ENCODE peak calls at places on chromosome X, in six cellular contexts. Y is suprapubic skin, G is prostate gland, S is spleen, X is HCT116, I is K562. L is an unnamed sample.

GRCh38 chrX:20461576-20461975 is 194.9 kb upstream of the RPS6KA3 start:
- DNase-seq in S (no peak), X (no peak), I (no peak), G (no peak), Y (no peak), L (no peak)

GRCh38 chrX:107429090-107429489 is 20.4 kb upstream of the FRMPD3 start:
- DNase-seq in S (no peak), X (no peak), Y (no peak), G (no peak), I (no peak), L (peak; percentile 34)

GRCh38 chrX:150362599-150363481 is at the start of gene MAMLD1:
- DNase-seq in Y (peak; percentile 85), G (peak; percentile 57), S (peak; percentile 89), I (peak; percentile 20), X (peak; percentile 51), L (peak; percentile 67)

GRCh38 chrX:112636951-112637541 is 42.7 kb downstream of the LHFPL1 start:
- DNase-seq in S (no peak), Y (no peak), I (no peak), X (no peak), G (no peak), L (no peak)

GRCh38 chrX:9943420-9943819 is 23.7 kb upstream of the CLDN34 start:
- DNase-seq in Y (no peak), G (no peak), X (no peak), I (no peak), S (no peak), L (no peak)

GRCh38 chrX:38806875-38807601 is 5.8 kb downstream of the MID1IP1 start:
- DNase-seq in X (no peak), S (no peak), G (no peak), Y (no peak), I (no peak), L (no peak)

GRCh38 chrX:149392896-149393295 is 112.2 kb downstream of the IDS start:
- DNase-seq in G (no peak), Y (no peak), I (no peak), X (no peak), S (no peak), L (no peak)

GRCh38 chrX:110444996-110445395 is 86.3 kb downstream of the RTL9 start:
- DNase-seq in I (no peak), G (no peak), Y (no peak), S (no peak), X (no peak), L (no peak)

GRCh38 chrX:14941301-14941700 is 68.1 kb downstream of the MOSPD2 start:
- DNase-seq in X (no peak), S (no peak), I (no peak), Y (no peak), G (no peak), L (no peak)

GRCh38 chrX:137916090-137916746 is 350.3 kb downstream of the ZIC3 start:
- DNase-seq in Y (no peak), G (no peak), S (no peak), X (no peak), I (peak; percentile 30), L (no peak)

GRCh38 chrX:110139172-110139571 is 136.3 kb downstream of the TMEM164 start:
- DNase-seq in Y (no peak), X (no peak), G (no peak), I (no peak), S (no peak), L (no peak)

GRCh38 chrX:10755477-10756334 is 135.3 kb upstream of the MID1 start:
- DNase-seq in G (peak; percentile 5), X (no peak), S (no peak), I (no peak), Y (no peak), L (no peak)

GRCh38 chrX:16547644-16548043 is 102.3 kb upstream of the S100G start:
- DNase-seq in G (no peak), X (no peak), I (no peak), S (no peak), Y (no peak), L (no peak)

GRCh38 chrX:105120460-105120859 is 100.0 kb downstream of the TEX13A start:
- DNase-seq in X (no peak), Y (no peak), S (no peak), I (no peak), G (no peak), L (no peak)

GRCh38 chrX:42535233-42535632 is 242.7 kb downstream of the PPP1R2C start:
- DNase-seq in I (no peak), X (no peak), S (no peak), G (no peak), Y (no peak), L (no peak)

GRCh38 chrX:100720301-100720700 is 11.6 kb downstream of the SYTL4 start:
- DNase-seq in S (no peak), X (no peak), Y (no peak), G (no peak), I (no peak), L (no peak)

GRCh38 chrX:100946521-100946920 is 17.8 kb upstream of the XKRX start:
- DNase-seq in Y (no peak), X (no peak), S (no peak), G (no peak), I (no peak), L (no peak)

DNA sequence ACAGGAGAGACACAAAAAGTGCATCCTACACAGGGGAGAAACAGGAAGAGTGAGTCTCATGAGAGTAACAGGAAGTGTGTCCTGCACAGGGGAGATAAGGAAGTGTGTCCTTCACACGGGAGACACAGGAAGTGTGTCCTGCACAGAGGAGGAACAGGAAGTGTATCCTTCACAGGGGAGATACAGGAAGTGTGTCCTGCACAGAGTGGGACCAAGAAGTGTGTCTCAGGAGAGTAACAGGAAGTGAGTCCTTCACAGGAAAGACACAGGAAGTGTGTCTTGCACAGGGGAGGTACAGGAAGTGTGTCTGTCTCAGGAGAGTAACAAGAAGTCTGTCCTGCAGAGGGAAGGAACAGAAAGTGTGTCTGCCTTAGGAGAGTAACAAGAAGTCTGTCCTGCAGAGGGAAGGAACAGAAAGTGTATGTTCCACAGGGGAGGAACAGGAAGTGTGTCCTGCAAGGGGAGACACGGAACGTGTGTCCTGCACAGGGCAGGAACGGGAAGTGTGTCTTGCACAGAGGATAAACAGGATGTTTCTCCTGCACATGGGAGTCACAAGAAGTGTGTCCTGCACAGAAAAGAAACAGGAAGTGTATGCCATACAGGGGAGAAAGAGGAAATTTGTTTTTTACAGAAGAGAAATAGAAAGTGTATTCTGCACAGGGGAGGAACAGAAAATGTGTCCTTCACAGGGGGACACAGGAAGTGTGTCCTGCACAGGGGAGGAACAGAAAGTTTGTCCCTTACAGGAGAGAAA is 102.0 kb downstream of the ARSF start:
- DNase-seq in G (no peak), X (peak; percentile 48), I (no peak), Y (no peak), S (no peak), L (no peak)
- TF ChIP-seq POLR2AphosphoS5 in G (no peak), X (peak; percentile 28), I (no peak), Y (no peak), S (peak; percentile 7), L (no peak)

GRCh38 chrX:119982145-119982544 is 38.6 kb upstream of the NKAP start:
- DNase-seq in X (no peak), I (no peak), S (no peak), Y (no peak), G (no peak), L (no peak)
- TF ChIP-seq CTCF in X (no peak), I (no peak), S (no peak), Y (no peak), G (no peak), L (no peak)

GRCh38 chrX:1656379-1656778 is 41.5 kb downstream of the ASMT start:
- DNase-seq in I (no peak), S (no peak), Y (no peak), X (no peak), G (no peak), L (no peak)

GRCh38 chrX:1658083-1658463 is 43.2 kb downstream of the ASMT start:
- DNase-seq in G (no peak), X (no peak), I (no peak), S (peak; percentile 58), Y (no peak), L (no peak)

GRCh38 chrX:1661048-1661921 is 46.4 kb downstream of the ASMT start:
- DNase-seq in Y (peak; percentile 49), I (peak; percentile 26), S (peak; percentile 94), X (peak; percentile 60), G (peak; percentile 9), L (peak; percentile 68)

GRCh38 chrX:1659664-1660461 is 45.0 kb downstream of the ASMT start:
- DNase-seq in I (no peak), Y (peak; percentile 77), G (no peak), X (no peak), S (peak; percentile 81), L (no peak)

GRCh38 chrX:1657367-1658082 is 42.7 kb downstream of the ASMT start:
- DNase-seq in I (no peak), G (no peak), S (peak; percentile 86), Y (no peak), X (no peak), L (peak; percentile 17)
- TF ChIP-seq POLR2A in I (no peak), G (no peak), S (no peak), Y (no peak), X (no peak), L (peak; percentile 36)

GRCh38 chrX:47216393-47216925 is 2.0 kb upstream of the CDK16 start:
- DNase-seq in Y (no peak), I (no peak), G (no peak), X (no peak), S (peak; percentile 77), L (no peak)
- TF ChIP-seq POLR2AphosphoS5 in Y (no peak), I (no peak), G (no peak), X (no peak), S (peak; percentile 13), L (no peak)

GRCh38 chrX:71950066-71950465 is 39.4 kb downstream of the NHSL2 start:
- DNase-seq in Y (no peak), I (no peak), X (no peak), S (no peak), G (no peak), L (no peak)
- TF ChIP-seq CTCF in Y (no peak), I (no peak), X (no peak), S (no peak), G (no peak), L (no peak)

GRCh38 chrX:68646421-68646820 is 1.0 kb upstream of the STARD8 start:
- DNase-seq in I (no peak), S (no peak), G (no peak), X (no peak), Y (no peak), L (no peak)
- TF ChIP-seq POLR2A in I (no peak), S (no peak), G (no peak), X (no peak), Y (no peak), L (no peak)

DNA sequence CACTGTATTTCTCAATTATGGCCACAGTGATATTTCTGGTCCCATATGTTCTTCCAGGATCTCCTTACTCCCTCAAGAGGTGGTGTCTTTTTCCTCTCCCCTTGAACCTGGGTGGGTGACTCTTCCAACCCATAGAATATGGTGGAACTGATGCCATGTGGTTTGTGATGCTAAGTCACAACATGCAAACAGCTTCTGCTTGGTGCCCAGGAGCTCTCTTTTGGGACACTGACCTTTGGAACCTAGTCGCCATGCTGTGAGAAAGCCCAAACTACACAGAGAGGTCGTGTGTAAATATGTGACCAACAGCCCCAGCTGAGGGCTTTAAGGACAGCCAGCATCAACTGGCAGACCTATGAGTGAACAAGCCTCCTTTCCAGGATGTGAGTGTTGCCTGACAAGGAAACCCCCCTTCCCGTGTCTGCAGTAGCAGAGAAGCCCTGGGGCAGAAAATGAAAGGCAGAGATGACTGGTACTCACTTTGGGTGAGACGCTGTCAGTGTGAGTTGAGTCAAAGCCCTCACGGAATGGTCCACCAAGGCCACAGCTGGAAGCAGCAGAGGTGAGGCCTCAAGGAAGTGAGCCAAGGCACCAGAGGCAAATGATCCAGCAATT is 223.4 kb downstream of the BCOR start:
- DNase-seq in Y (no peak), S (no peak), I (no peak), G (no peak), X (no peak), L (no peak)
- TF ChIP-seq POLR2AphosphoS5 in Y (no peak), S (no peak), I (no peak), G (no peak), X (no peak), L (no peak)

L was measured in transverse colon.